ENCODE peak calls at places on chromosomes 7 and 10, in four cellular contexts. One of them, this sample, is unnamed.

GRCh38 chr10:49602380-49603023 is 7.6 kb upstream of the SLC18A3 start:
- DNase-seq in HepG2: no peak
- DNase-seq in SK-N-SH: no peak
- DNase-seq in K562: no peak
- DNase-seq in this sample: no peak

GRCh38 chr7:12737364-12737763 is 49.9 kb downstream of the ARL4A start:
- DNase-seq in HepG2: no peak
- DNase-seq in SK-N-SH: no peak
- DNase-seq in K562: no peak
- DNase-seq in this sample: no peak

GRCh38 chr10:88088441-88089340 is 225.3 kb downstream of the PTEN start:
- DNase-seq in HepG2: no peak
- DNase-seq in SK-N-SH: no peak
- DNase-seq in K562: no peak
- DNase-seq in this sample: no peak

GRCh38 chr7:117085769-117086463 is 132.6 kb downstream of the ST7 start:
- DNase-seq in HepG2: no peak
- DNase-seq in SK-N-SH: no peak
- DNase-seq in K562: no peak
- DNase-seq in this sample: no peak

GRCh38 chr10:115777646-115778045 is 495.4 kb downstream of the GFRA1 start:
- DNase-seq in K562: no peak
- DNase-seq in SK-N-SH: no peak
- DNase-seq in HepG2: no peak
- DNase-seq in this sample: no peak

GRCh38 chr7:5595545-5596045 is 172.0 kb upstream of the TNRC18 start:
- DNase-seq in SK-N-SH: peak
- DNase-seq in K562: peak
- DNase-seq in HepG2: no peak
- DNase-seq in this sample: no peak

GRCh38 chr10:6229290-6229689 is 26.6 kb downstream of the PFKFB3 start:
- DNase-seq in HepG2: no peak
- DNase-seq in K562: no peak
- DNase-seq in SK-N-SH: peak
- DNase-seq in this sample: no peak

GRCh38 chr7:137354361-137354760 is 10.8 kb upstream of the PTN start:
- DNase-seq in SK-N-SH: no peak
- DNase-seq in HepG2: no peak
- DNase-seq in K562: no peak
- DNase-seq in this sample: no peak

GRCh38 chr10:93115661-93116383 is 42.1 kb downstream of the CYP26A1 start:
- DNase-seq in SK-N-SH: peak
- DNase-seq in K562: peak
- DNase-seq in HepG2: peak
- DNase-seq in this sample: peak

GRCh38 chr7:90836937-90837336 is 240.8 kb downstream of the CDK14 start:
- DNase-seq in HepG2: no peak
- DNase-seq in K562: no peak
- DNase-seq in SK-N-SH: peak
- DNase-seq in this sample: no peak

GRCh38 chr7:108246227-108246837 is 116.2 kb upstream of the LAMB4 start:
- DNase-seq in SK-N-SH: no peak
- DNase-seq in K562: peak
- DNase-seq in HepG2: peak
- DNase-seq in this sample: peak

GRCh38 chr7:147012670-147013069 is 896.1 kb downstream of the CNTNAP2 start:
- DNase-seq in SK-N-SH: no peak
- DNase-seq in HepG2: no peak
- DNase-seq in K562: no peak
- DNase-seq in this sample: no peak

GRCh38 chr7:98244871-98245270 is 7.2 kb downstream of the TECPR1 start:
- DNase-seq in SK-N-SH: peak
- DNase-seq in K562: no peak
- DNase-seq in HepG2: no peak
- DNase-seq in this sample: no peak

GRCh38 chr7:16267953-16268820 is 153.2 kb downstream of the CRPPA start:
- DNase-seq in K562: no peak
- DNase-seq in SK-N-SH: no peak
- DNase-seq in HepG2: no peak
- DNase-seq in this sample: no peak

GRCh38 chr10:4786043-4786839 is 39.8 kb upstream of the AKR1E2 start:
- DNase-seq in HepG2: no peak
- DNase-seq in K562: no peak
- DNase-seq in SK-N-SH: no peak
- DNase-seq in this sample: no peak

GRCh38 chr7:124724516-124725192 is 40.9 kb downstream of the GPR37 start:
- DNase-seq in HepG2: peak
- DNase-seq in K562: no peak
- DNase-seq in SK-N-SH: no peak
- DNase-seq in this sample: no peak

GRCh38 chr7:99308461-99309074 is 17.1 kb upstream of the ARPC1A start:
- DNase-seq in K562: no peak
- DNase-seq in HepG2: no peak
- DNase-seq in SK-N-SH: no peak
- DNase-seq in this sample: no peak

GRCh38 chr10:66784796-66785195 is 141.0 kb upstream of the LRRTM3 start:
- DNase-seq in K562: no peak
- DNase-seq in SK-N-SH: no peak
- DNase-seq in HepG2: no peak
- DNase-seq in this sample: no peak

GRCh38 chr7:23469150-23469960 is 936 bp downstream of the IGF2BP3 start:
- DNase-seq in SK-N-SH: peak
- DNase-seq in K562: peak
- DNase-seq in HepG2: no peak
- DNase-seq in this sample: no peak

GRCh38 chr7:142629588-142630260 is 119.5 kb upstream of the PRSS1 start:
- DNase-seq in HepG2: no peak
- DNase-seq in K562: no peak
- DNase-seq in SK-N-SH: no peak
- DNase-seq in this sample: no peak

GRCh38 chr7:124179641-124180040 is 146.8 kb upstream of the TMEM229A start:
- DNase-seq in SK-N-SH: no peak
- DNase-seq in HepG2: no peak
- DNase-seq in K562: no peak
- DNase-seq in this sample: no peak

GRCh38 chr7:138237995-138238394 is 161.7 kb downstream of the AKR1D1 start:
- DNase-seq in SK-N-SH: no peak
- DNase-seq in K562: no peak
- DNase-seq in HepG2: peak
- DNase-seq in this sample: no peak

GRCh38 chr7:4574851-4575250 is 107.2 kb upstream of the FOXK1 start:
- DNase-seq in K562: no peak
- DNase-seq in SK-N-SH: no peak
- DNase-seq in HepG2: no peak
- DNase-seq in this sample: no peak

GRCh38 chr10:11787374-11787773 is 35.8 kb upstream of the PROSER2 start:
- DNase-seq in SK-N-SH: no peak
- DNase-seq in HepG2: no peak
- DNase-seq in K562: no peak
- DNase-seq in this sample: no peak

GRCh38 chr10:117501460-117502035 is 41.0 kb upstream of the EMX2 start:
- DNase-seq in SK-N-SH: no peak
- DNase-seq in HepG2: no peak
- DNase-seq in K562: no peak
- DNase-seq in this sample: no peak

GRCh38 chr10:80447618-80448190 is 6.4 kb upstream of the TSPAN14 start:
- DNase-seq in K562: no peak
- DNase-seq in HepG2: no peak
- DNase-seq in SK-N-SH: no peak
- DNase-seq in this sample: no peak

GRCh38 chr10:51926336-51926735 is 226.9 kb upstream of the CSTF2T start:
- DNase-seq in SK-N-SH: no peak
- DNase-seq in HepG2: no peak
- DNase-seq in K562: no peak
- DNase-seq in this sample: no peak

GRCh38 chr7:98922392-98923107 is 44.2 kb downstream of the TRRAP start:
- DNase-seq in K562: no peak
- DNase-seq in HepG2: peak
- DNase-seq in SK-N-SH: no peak
- DNase-seq in this sample: no peak

GRCh38 chr7:99340659-99341058 is 15.0 kb downstream of the ARPC1A start:
- DNase-seq in K562: no peak
- DNase-seq in SK-N-SH: no peak
- DNase-seq in HepG2: no peak
- DNase-seq in this sample: no peak

GRCh38 chr7:27917119-27917518 is 177.2 kb downstream of the TAX1BP1 start:
- DNase-seq in SK-N-SH: no peak
- DNase-seq in HepG2: no peak
- DNase-seq in K562: no peak
- DNase-seq in this sample: no peak

GRCh38 chr10:59405235-59405634 is 42.9 kb upstream of the FAM13C start:
- DNase-seq in SK-N-SH: no peak
- DNase-seq in K562: no peak
- DNase-seq in HepG2: no peak
- DNase-seq in this sample: no peak

GRCh38 chr7:585229-585711 is 65.6 kb upstream of the PDGFA start:
- DNase-seq in SK-N-SH: no peak
- DNase-seq in K562: peak
- DNase-seq in HepG2: no peak
- DNase-seq in this sample: peak

GRCh38 chr10:89805599-89806013 is 104.2 kb downstream of the KIF20B start:
- DNase-seq in SK-N-SH: no peak
- DNase-seq in HepG2: no peak
- DNase-seq in K562: no peak
- DNase-seq in this sample: peak

GRCh38 chr10:73416571-73416970 is 2.7 kb upstream of the ANXA7 start:
- DNase-seq in HepG2: no peak
- DNase-seq in SK-N-SH: no peak
- DNase-seq in K562: no peak
- DNase-seq in this sample: no peak

GRCh38 chr10:73410897-73411296 is 3.0 kb downstream of the ANXA7 start:
- DNase-seq in HepG2: no peak
- DNase-seq in SK-N-SH: no peak
- DNase-seq in K562: no peak
- DNase-seq in this sample: no peak

GRCh38 chr10:73413108-73413527 is 740 bp downstream of the ANXA7 start:
- DNase-seq in K562: peak
- DNase-seq in HepG2: peak
- DNase-seq in SK-N-SH: peak
- DNase-seq in this sample: peak

GRCh38 chr10:73414230-73414981 is 548 bp upstream of the ANXA7 start:
- DNase-seq in HepG2: no peak
- DNase-seq in K562: no peak
- DNase-seq in SK-N-SH: no peak
- DNase-seq in this sample: no peak

DNA sequence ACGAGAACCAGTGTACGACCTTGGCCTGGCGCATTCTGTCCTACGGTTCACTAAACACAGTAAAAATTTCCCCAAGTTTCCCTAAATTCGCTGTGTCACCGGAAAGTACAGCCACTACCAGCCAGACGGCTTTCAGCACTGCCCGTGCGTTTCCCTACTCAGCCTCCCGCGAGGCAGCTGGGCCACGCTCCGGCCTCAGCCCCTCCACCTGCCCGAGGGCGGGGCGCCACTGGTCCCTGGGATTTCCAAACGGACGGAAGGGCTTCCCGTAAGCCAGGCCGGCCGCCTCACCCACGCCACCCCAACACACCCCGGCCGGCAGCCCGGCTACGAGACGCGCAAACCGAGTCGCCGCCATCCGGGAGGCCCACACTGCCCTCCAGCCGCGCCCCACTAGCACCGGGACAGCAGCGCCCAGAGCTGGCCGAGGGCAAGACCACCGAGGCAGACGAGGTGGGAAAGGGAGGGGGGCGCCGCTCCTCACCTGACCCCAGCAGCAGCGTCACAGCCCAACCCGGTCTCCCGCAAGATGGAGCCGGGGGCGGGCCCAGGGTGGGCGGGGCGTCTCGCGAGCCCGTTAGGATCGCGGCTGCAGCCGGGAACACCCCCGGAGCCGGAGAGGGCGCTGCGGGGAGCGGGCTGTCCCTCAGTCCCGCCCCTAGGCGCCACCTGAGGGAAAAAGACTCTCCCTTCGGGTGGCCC is at the start of gene ANXA7:
- DNase-seq in HepG2: peak
- DNase-seq in K562: peak
- DNase-seq in SK-N-SH: peak
- DNase-seq in this sample: peak
- TF ChIP-seq FOXM1 in HepG2: no peak
- TF ChIP-seq FOXM1 in K562: no peak
- TF ChIP-seq FOXM1 in SK-N-SH: no peak
- TF ChIP-seq FOXM1 in this sample: no peak

GRCh38 chr7:42020067-42020466 is 216.9 kb downstream of the GLI3 start:
- DNase-seq in HepG2: no peak
- DNase-seq in K562: no peak
- DNase-seq in SK-N-SH: no peak
- DNase-seq in this sample: no peak
- H2AFZ ChIP-seq in HepG2: no peak
- H2AFZ ChIP-seq in K562: no peak
- H2AFZ ChIP-seq in SK-N-SH: no peak
- H2AFZ ChIP-seq in this sample: no peak

DNA sequence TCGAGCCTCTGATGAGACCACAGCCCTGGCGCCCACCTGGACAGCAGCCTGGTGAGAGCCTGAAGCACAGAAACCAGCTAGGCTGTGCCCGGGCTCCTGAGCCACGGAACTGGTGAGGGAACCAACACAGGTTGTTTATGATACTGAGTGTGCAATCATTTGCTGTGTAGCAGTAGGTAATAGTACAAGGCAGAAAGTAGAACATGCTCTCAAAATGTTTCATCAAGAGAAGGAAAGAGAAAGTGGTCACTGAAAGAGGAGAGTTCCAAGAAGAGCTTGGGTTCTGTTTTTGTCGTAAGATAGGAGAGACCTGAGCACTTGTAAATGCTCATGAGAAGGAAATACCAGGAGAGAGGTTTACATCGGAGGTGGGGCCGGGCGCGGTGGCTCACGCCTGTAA is 208.2 kb downstream of the FAM107B start:
- DNase-seq in SK-N-SH: no peak
- DNase-seq in K562: no peak
- DNase-seq in HepG2: no peak
- DNase-seq in this sample: no peak
- TF ChIP-seq FOXM1 in SK-N-SH: no peak
- TF ChIP-seq FOXM1 in K562: no peak
- TF ChIP-seq FOXM1 in HepG2: no peak
- TF ChIP-seq FOXM1 in this sample: no peak

DNA sequence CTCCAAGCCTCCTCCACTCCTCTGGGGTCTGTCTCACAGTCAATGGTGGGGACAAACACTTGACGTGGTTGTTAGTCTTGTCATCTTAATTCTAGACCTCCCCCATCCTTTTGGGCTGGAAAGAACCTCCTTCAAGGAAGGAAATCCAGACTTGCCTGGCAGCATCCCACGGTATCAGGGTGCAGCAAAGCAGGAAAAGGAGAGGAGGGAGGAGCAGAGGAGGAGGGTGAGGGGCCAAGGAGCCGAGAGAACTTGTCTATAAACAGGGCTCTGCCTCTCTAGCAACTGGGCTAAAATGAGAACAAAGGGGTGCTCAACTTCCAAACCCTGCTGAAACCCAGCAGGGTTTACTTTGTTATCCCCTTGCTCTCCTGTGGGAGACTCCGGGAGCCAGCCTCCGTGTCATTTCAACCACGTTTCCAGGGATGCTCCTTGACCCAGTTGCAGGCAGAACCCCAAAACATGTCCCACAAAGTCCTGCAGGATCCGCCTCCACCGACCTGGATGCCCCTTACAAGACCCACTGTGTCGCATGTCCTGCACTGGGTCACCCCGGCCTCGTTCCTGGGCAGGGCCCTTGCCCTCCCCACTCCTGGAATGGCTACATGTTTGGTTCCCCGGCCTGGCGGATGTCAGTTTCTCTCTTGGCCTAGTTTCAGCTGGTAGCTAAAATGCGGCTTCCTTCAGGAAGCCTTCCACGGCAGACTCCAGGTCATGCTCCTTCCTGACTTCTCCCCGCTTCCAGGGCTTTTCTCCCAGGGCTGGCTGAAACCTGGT is 69.7 kb upstream of the MGMT start:
- DNase-seq in K562: no peak
- DNase-seq in SK-N-SH: no peak
- DNase-seq in HepG2: no peak
- DNase-seq in this sample: no peak
- H2AFZ ChIP-seq in K562: no peak
- H2AFZ ChIP-seq in SK-N-SH: no peak
- H2AFZ ChIP-seq in HepG2: no peak
- H2AFZ ChIP-seq in this sample: no peak

This sample was measured in GM12878.